ENCODE peak calls at places on chromosomes 7 and 10, in five cellular contexts. One of them, this sample, is unnamed.

GRCh38 chr10:78547397-78547796 is 513.7 kb downstream of the RPS24 start:
- DNase-seq in kidney epithelial cell: no peak
- DNase-seq in HepG2: no peak
- DNase-seq in fibroblast of pulmonary artery: no peak
- DNase-seq in suprapubic skin: no peak
- DNase-seq in this sample: no peak

GRCh38 chr7:34357068-34357467 is 300.9 kb upstream of the NPSR1 start:
- DNase-seq in suprapubic skin: no peak
- DNase-seq in kidney epithelial cell: no peak
- DNase-seq in fibroblast of pulmonary artery: peak; percentile 26
- DNase-seq in HepG2: no peak
- DNase-seq in this sample: no peak

GRCh38 chr7:42151309-42151708 is 85.7 kb downstream of the GLI3 start:
- DNase-seq in HepG2: no peak
- DNase-seq in kidney epithelial cell: no peak
- DNase-seq in fibroblast of pulmonary artery: peak; percentile 39
- DNase-seq in suprapubic skin: no peak
- DNase-seq in this sample: peak; percentile 49

GRCh38 chr7:130996841-130997231 is 262.8 kb upstream of the KLF14 start:
- DNase-seq in fibroblast of pulmonary artery: peak; percentile 42
- DNase-seq in HepG2: peak; percentile 93
- DNase-seq in suprapubic skin: no peak
- DNase-seq in kidney epithelial cell: no peak
- DNase-seq in this sample: peak; percentile 75

GRCh38 chr10:95531041-95531809 is 29.9 kb downstream of the SORBS1 start:
- DNase-seq in fibroblast of pulmonary artery: no peak
- DNase-seq in kidney epithelial cell: no peak
- DNase-seq in suprapubic skin: no peak
- DNase-seq in HepG2: no peak
- DNase-seq in this sample: no peak

GRCh38 chr7:126394406-126394805 is 858.3 kb downstream of the GRM8 start:
- DNase-seq in suprapubic skin: no peak
- DNase-seq in fibroblast of pulmonary artery: no peak
- DNase-seq in kidney epithelial cell: no peak
- DNase-seq in HepG2: no peak
- DNase-seq in this sample: no peak

GRCh38 chr7:101121996-101122932 is 4.6 kb upstream of the SERPINE1 start:
- DNase-seq in fibroblast of pulmonary artery: peak; percentile 99
- DNase-seq in HepG2: peak; percentile 93
- DNase-seq in suprapubic skin: peak; percentile 83
- DNase-seq in kidney epithelial cell: peak; percentile 92
- DNase-seq in this sample: no peak

GRCh38 chr10:62231371-62231770 is 37.3 kb downstream of the RTKN2 start:
- DNase-seq in HepG2: peak; percentile 6
- DNase-seq in kidney epithelial cell: peak; percentile 45
- DNase-seq in fibroblast of pulmonary artery: peak; percentile 91
- DNase-seq in suprapubic skin: no peak
- DNase-seq in this sample: no peak

GRCh38 chr7:18778594-18778993 is 283.0 kb downstream of the HDAC9 start:
- DNase-seq in suprapubic skin: no peak
- DNase-seq in kidney epithelial cell: no peak
- DNase-seq in fibroblast of pulmonary artery: peak; percentile 58
- DNase-seq in HepG2: no peak
- DNase-seq in this sample: no peak

GRCh38 chr7:158531661-158532060 is 56.0 kb downstream of the PTPRN2 start:
- DNase-seq in fibroblast of pulmonary artery: no peak
- DNase-seq in suprapubic skin: no peak
- DNase-seq in HepG2: no peak
- DNase-seq in kidney epithelial cell: no peak
- DNase-seq in this sample: no peak

GRCh38 chr7:55452967-55453366 is 87.8 kb downstream of the LANCL2 start:
- DNase-seq in kidney epithelial cell: no peak
- DNase-seq in HepG2: no peak
- DNase-seq in suprapubic skin: no peak
- DNase-seq in fibroblast of pulmonary artery: no peak
- DNase-seq in this sample: no peak

GRCh38 chr10:116127296-116127695 is 145.7 kb downstream of the GFRA1 start:
- DNase-seq in kidney epithelial cell: no peak
- DNase-seq in HepG2: no peak
- DNase-seq in suprapubic skin: no peak
- DNase-seq in fibroblast of pulmonary artery: no peak
- DNase-seq in this sample: peak; percentile 39

GRCh38 chr10:99828464-99828863 is 46.0 kb downstream of the ABCC2 start:
- DNase-seq in suprapubic skin: no peak
- DNase-seq in kidney epithelial cell: no peak
- DNase-seq in fibroblast of pulmonary artery: no peak
- DNase-seq in HepG2: no peak
- DNase-seq in this sample: no peak

GRCh38 chr10:118917701-118918100 is 111.8 kb upstream of the NANOS1 start:
- DNase-seq in suprapubic skin: no peak
- DNase-seq in fibroblast of pulmonary artery: no peak
- DNase-seq in kidney epithelial cell: no peak
- DNase-seq in HepG2: no peak
- DNase-seq in this sample: no peak

GRCh38 chr7:10239643-10240345 is 733.9 kb upstream of the PHF14 start:
- DNase-seq in HepG2: no peak
- DNase-seq in kidney epithelial cell: no peak
- DNase-seq in fibroblast of pulmonary artery: no peak
- DNase-seq in suprapubic skin: no peak
- DNase-seq in this sample: no peak

GRCh38 chr7:107972075-107972482 is 30.9 kb downstream of the LAMB1 start:
- DNase-seq in suprapubic skin: no peak
- DNase-seq in HepG2: peak; percentile 91
- DNase-seq in kidney epithelial cell: no peak
- DNase-seq in fibroblast of pulmonary artery: peak; percentile 99
- DNase-seq in this sample: no peak

GRCh38 chr7:114703677-114704076 is 218.2 kb upstream of the MDFIC start:
- DNase-seq in kidney epithelial cell: no peak
- DNase-seq in HepG2: no peak
- DNase-seq in suprapubic skin: no peak
- DNase-seq in fibroblast of pulmonary artery: peak; percentile 51
- DNase-seq in this sample: no peak

GRCh38 chr10:104642001-104642270 is 846 bp downstream of the SORCS3 start:
- DNase-seq in fibroblast of pulmonary artery: no peak
- DNase-seq in kidney epithelial cell: no peak
- DNase-seq in suprapubic skin: no peak
- DNase-seq in HepG2: no peak
- DNase-seq in this sample: no peak

GRCh38 chr10:104640339-104641149 is 546 bp upstream of the SORCS3 start:
- DNase-seq in kidney epithelial cell: no peak
- DNase-seq in suprapubic skin: no peak
- DNase-seq in fibroblast of pulmonary artery: no peak
- DNase-seq in HepG2: no peak
- DNase-seq in this sample: no peak

GRCh38 chr10:104643023-104643663 is 2.1 kb downstream of the SORCS3 start:
- DNase-seq in kidney epithelial cell: no peak
- DNase-seq in HepG2: no peak
- DNase-seq in suprapubic skin: no peak
- DNase-seq in fibroblast of pulmonary artery: no peak
- DNase-seq in this sample: no peak

GRCh38 chr10:104641150-104642000 is at the start of gene SORCS3:
- DNase-seq in HepG2: no peak
- DNase-seq in suprapubic skin: no peak
- DNase-seq in kidney epithelial cell: no peak
- DNase-seq in fibroblast of pulmonary artery: no peak
- DNase-seq in this sample: no peak

DNA sequence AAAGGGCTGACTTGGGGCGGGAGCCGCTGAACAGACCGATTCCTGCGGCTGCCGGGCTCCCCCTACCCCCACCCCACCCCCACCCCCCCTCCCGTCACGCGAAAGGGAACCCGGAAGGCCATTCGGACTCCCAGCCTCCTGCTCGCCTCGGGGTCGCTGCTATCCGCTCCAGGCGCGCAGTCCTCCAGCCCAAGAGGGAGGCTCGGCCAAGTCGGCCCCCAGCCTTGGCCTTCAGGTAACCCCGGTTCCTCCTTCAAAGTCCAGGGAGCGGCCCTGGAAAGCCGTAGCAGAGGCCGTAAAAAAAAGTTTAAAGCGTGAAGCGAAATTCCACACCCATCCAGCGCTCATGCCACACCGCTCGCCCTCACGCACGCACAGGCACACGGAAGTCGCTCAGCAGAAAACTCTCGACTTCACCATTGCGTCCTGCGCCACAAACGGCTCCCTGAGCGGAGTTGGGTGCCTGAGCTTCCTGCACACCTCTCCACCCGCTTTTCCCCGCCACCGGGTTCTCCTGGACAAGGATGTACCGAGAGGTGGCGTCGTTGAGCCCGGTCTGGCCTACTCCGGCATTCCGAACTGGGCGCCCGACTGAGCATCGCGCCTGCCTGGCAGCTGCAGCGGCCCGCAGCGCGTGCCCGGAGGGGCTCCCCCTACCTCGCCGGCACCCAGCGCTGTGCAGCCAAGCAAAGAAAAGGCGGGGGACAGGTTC is 1.4 kb downstream of the SORCS3 start:
- DNase-seq in suprapubic skin: no peak
- DNase-seq in fibroblast of pulmonary artery: no peak
- DNase-seq in kidney epithelial cell: no peak
- DNase-seq in HepG2: peak; percentile 28
- DNase-seq in this sample: no peak
- TF ChIP-seq CTCF in suprapubic skin: no peak
- TF ChIP-seq CTCF in fibroblast of pulmonary artery: no peak
- TF ChIP-seq CTCF in kidney epithelial cell: peak; percentile 82
- TF ChIP-seq CTCF in HepG2: peak; percentile 54
- TF ChIP-seq CTCF in this sample: peak; percentile 56

GRCh38 chr10:89389254-89389653 is 3.2 kb upstream of the IFIT1 start:
- DNase-seq in suprapubic skin: no peak
- DNase-seq in kidney epithelial cell: no peak
- DNase-seq in HepG2: peak; percentile 35
- DNase-seq in fibroblast of pulmonary artery: peak; percentile 70
- DNase-seq in this sample: no peak
- TF ChIP-seq CTCF in suprapubic skin: no peak
- TF ChIP-seq CTCF in kidney epithelial cell: peak; percentile 46
- TF ChIP-seq CTCF in HepG2: peak; percentile 73
- TF ChIP-seq CTCF in fibroblast of pulmonary artery: peak; percentile 50
- TF ChIP-seq CTCF in this sample: peak; percentile 33

GRCh38 chr10:117449636-117450035 is 74.4 kb upstream of the PDZD8 start:
- DNase-seq in HepG2: no peak
- DNase-seq in fibroblast of pulmonary artery: no peak
- DNase-seq in suprapubic skin: no peak
- DNase-seq in kidney epithelial cell: no peak
- DNase-seq in this sample: no peak
- TF ChIP-seq CTCF in HepG2: peak; percentile 76
- TF ChIP-seq CTCF in fibroblast of pulmonary artery: peak; percentile 9
- TF ChIP-seq CTCF in suprapubic skin: no peak
- TF ChIP-seq CTCF in kidney epithelial cell: no peak
- TF ChIP-seq CTCF in this sample: peak; percentile 15

GRCh38 chr7:29853775-29854174 is 47.5 kb downstream of the WIPF3 start:
- DNase-seq in fibroblast of pulmonary artery: no peak
- DNase-seq in suprapubic skin: no peak
- DNase-seq in kidney epithelial cell: no peak
- DNase-seq in HepG2: no peak
- DNase-seq in this sample: no peak

GRCh38 chr7:29851487-29851886 is 45.2 kb downstream of the WIPF3 start:
- DNase-seq in HepG2: no peak
- DNase-seq in suprapubic skin: no peak
- DNase-seq in fibroblast of pulmonary artery: no peak
- DNase-seq in kidney epithelial cell: no peak
- DNase-seq in this sample: no peak

GRCh38 chr7:29852457-29852856 is 46.1 kb downstream of the WIPF3 start:
- DNase-seq in suprapubic skin: no peak
- DNase-seq in fibroblast of pulmonary artery: no peak
- DNase-seq in kidney epithelial cell: no peak
- DNase-seq in HepG2: no peak
- DNase-seq in this sample: no peak

GRCh38 chr7:29853072-29853471 is 46.8 kb downstream of the WIPF3 start:
- DNase-seq in fibroblast of pulmonary artery: no peak
- DNase-seq in suprapubic skin: no peak
- DNase-seq in kidney epithelial cell: no peak
- DNase-seq in HepG2: no peak
- DNase-seq in this sample: no peak

GRCh38 chr7:29854257-29854938 is 48.1 kb downstream of the WIPF3 start:
- DNase-seq in fibroblast of pulmonary artery: peak; percentile 29
- DNase-seq in HepG2: no peak
- DNase-seq in suprapubic skin: no peak
- DNase-seq in kidney epithelial cell: no peak
- DNase-seq in this sample: no peak
- TF ChIP-seq CTCF in fibroblast of pulmonary artery: peak; percentile 8
- TF ChIP-seq CTCF in HepG2: no peak
- TF ChIP-seq CTCF in suprapubic skin: no peak
- TF ChIP-seq CTCF in kidney epithelial cell: no peak
- TF ChIP-seq CTCF in this sample: no peak

DNA sequence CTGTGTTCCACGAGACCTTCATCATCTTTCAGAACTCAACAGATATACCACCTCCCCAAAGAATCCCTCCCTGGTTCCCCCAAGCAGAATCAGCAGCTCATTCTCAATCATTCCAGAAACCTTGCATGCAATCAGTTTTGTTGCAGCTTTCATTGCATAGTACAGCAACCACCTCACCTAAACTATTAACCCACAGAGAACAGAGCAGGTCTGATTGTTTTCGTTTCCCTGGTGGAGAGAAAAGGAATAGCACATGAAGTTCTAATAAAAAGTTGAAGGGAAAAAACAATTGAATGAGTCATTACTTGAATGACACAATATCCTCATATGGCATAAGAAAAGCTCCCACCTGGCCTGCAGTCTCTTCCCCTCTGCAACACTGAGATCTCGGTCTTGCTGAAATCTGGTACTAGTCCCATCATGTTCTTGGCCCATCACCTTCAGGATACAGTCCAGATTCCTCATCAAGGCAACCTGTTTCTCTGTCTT is 147.1 kb upstream of the GDF10 start:
- DNase-seq in HepG2: no peak
- DNase-seq in kidney epithelial cell: no peak
- DNase-seq in suprapubic skin: no peak
- DNase-seq in fibroblast of pulmonary artery: peak; percentile 65
- DNase-seq in this sample: no peak
- TF ChIP-seq CTCF in HepG2: no peak
- TF ChIP-seq CTCF in kidney epithelial cell: peak; percentile 20
- TF ChIP-seq CTCF in suprapubic skin: peak; percentile 41
- TF ChIP-seq CTCF in fibroblast of pulmonary artery: peak; percentile 53
- TF ChIP-seq CTCF in this sample: peak; percentile 27

GRCh38 chr7:129613016-129613337 is 1.5 kb downstream of the NRF1 start:
- DNase-seq in kidney epithelial cell: no peak
- DNase-seq in HepG2: no peak
- DNase-seq in fibroblast of pulmonary artery: no peak
- DNase-seq in suprapubic skin: no peak
- DNase-seq in this sample: no peak
- TF ChIP-seq CTCF in kidney epithelial cell: no peak
- TF ChIP-seq CTCF in HepG2: no peak
- TF ChIP-seq CTCF in fibroblast of pulmonary artery: no peak
- TF ChIP-seq CTCF in suprapubic skin: no peak
- TF ChIP-seq CTCF in this sample: no peak

GRCh38 chr10:13649844-13650520 is 63.2 kb downstream of the PRPF18 start:
- DNase-seq in fibroblast of pulmonary artery: no peak
- DNase-seq in suprapubic skin: no peak
- DNase-seq in kidney epithelial cell: no peak
- DNase-seq in HepG2: no peak
- DNase-seq in this sample: no peak
- TF ChIP-seq CTCF in fibroblast of pulmonary artery: no peak
- TF ChIP-seq CTCF in suprapubic skin: no peak
- TF ChIP-seq CTCF in kidney epithelial cell: no peak
- TF ChIP-seq CTCF in HepG2: no peak
- TF ChIP-seq CTCF in this sample: peak; percentile 12

GRCh38 chr10:52566471-52567246 is 205.9 kb downstream of the MBL2 start:
- DNase-seq in HepG2: peak; percentile 16
- DNase-seq in kidney epithelial cell: peak; percentile 1
- DNase-seq in fibroblast of pulmonary artery: peak; percentile 81
- DNase-seq in suprapubic skin: no peak
- DNase-seq in this sample: peak; percentile 25
- TF ChIP-seq CTCF in HepG2: peak; percentile 35
- TF ChIP-seq CTCF in kidney epithelial cell: peak; percentile 52
- TF ChIP-seq CTCF in fibroblast of pulmonary artery: peak; percentile 69
- TF ChIP-seq CTCF in suprapubic skin: no peak
- TF ChIP-seq CTCF in this sample: peak; percentile 60

GRCh38 chr10:132403511-132404168 is 6.6 kb downstream of the PWWP2B start:
- DNase-seq in suprapubic skin: no peak
- DNase-seq in HepG2: no peak
- DNase-seq in fibroblast of pulmonary artery: no peak
- DNase-seq in kidney epithelial cell: no peak
- DNase-seq in this sample: no peak
- TF ChIP-seq CTCF in suprapubic skin: no peak
- TF ChIP-seq CTCF in HepG2: no peak
- TF ChIP-seq CTCF in fibroblast of pulmonary artery: no peak
- TF ChIP-seq CTCF in kidney epithelial cell: no peak
- TF ChIP-seq CTCF in this sample: no peak

This sample was measured in LNCaP clone FGC.